ENCODE peak calls at places on chromosomes 12 and 14, in nine cellular contexts. D is GM12878, H is tibial nerve, B is SK-N-SH, G is A549, L is suprapubic skin, F is ovary, E is HepG2, P is sigmoid colon. S is an unnamed sample.

GRCh38 chr12:89789862-89790261 is 81.2 kb upstream of the ATP2B1 start:
- DNase-seq in D (peak; percentile 43), H (no peak), B (no peak), G (no peak), L (no peak), F (no peak), E (no peak), P (no peak), S (no peak)

GRCh38 chr12:49626169-49626835 is 2.9 kb downstream of the PRPF40B start:
- DNase-seq in D (no peak), H (no peak), B (no peak), G (peak; percentile 22), L (no peak), F (no peak), E (no peak), P (no peak), S (no peak)

GRCh38 chr12:72863671-72864070 is 591.5 kb downstream of the TRHDE start:
- DNase-seq in D (no peak), H (no peak), B (no peak), G (no peak), L (no peak), F (no peak), E (no peak), P (no peak), S (no peak)

GRCh38 chr14:37870170-37870569 is 274.7 kb downstream of the TTC6 start:
- DNase-seq in D (no peak), H (no peak), B (no peak), G (no peak), L (no peak), F (no peak), E (no peak), P (no peak), S (no peak)

GRCh38 chr14:66403183-66403582 is 83.0 kb upstream of the CCDC196 start:
- DNase-seq in D (no peak), H (no peak), B (no peak), G (peak; percentile 13), L (no peak), F (no peak), E (peak; percentile 40), P (no peak), S (no peak)

GRCh38 chr14:100350283-100350926 is 27.3 kb downstream of the SLC25A47 start:
- DNase-seq in D (no peak), H (no peak), B (no peak), G (no peak), L (no peak), F (no peak), E (no peak), P (no peak), S (no peak)

GRCh38 chr14:71169861-71170260 is 262.6 kb downstream of the PCNX1 start:
- DNase-seq in D (no peak), H (no peak), B (no peak), G (no peak), L (no peak), F (no peak), E (no peak), P (no peak), S (no peak)

GRCh38 chr12:27285395-27285794 is 41.3 kb downstream of the STK38L start:
- DNase-seq in D (no peak), H (no peak), B (no peak), G (no peak), L (no peak), F (no peak), E (no peak), P (no peak), S (no peak)

GRCh38 chr12:2853626-2854025 is 3.2 kb downstream of the TEX52 start:
- DNase-seq in D (no peak), H (peak; percentile 82), B (peak; percentile 93), G (peak; percentile 92), L (peak; percentile 83), F (peak; percentile 88), E (peak; percentile 48), P (peak; percentile 92), S (peak; percentile 80)

GRCh38 chr14:103078420-103078749 is 5.6 kb upstream of the LBHD2 start:
- DNase-seq in D (peak; percentile 48), H (peak; percentile 76), B (peak; percentile 86), G (peak; percentile 86), L (peak; percentile 87), F (peak; percentile 78), E (peak; percentile 73), P (peak; percentile 92), S (peak; percentile 90)

DNA sequence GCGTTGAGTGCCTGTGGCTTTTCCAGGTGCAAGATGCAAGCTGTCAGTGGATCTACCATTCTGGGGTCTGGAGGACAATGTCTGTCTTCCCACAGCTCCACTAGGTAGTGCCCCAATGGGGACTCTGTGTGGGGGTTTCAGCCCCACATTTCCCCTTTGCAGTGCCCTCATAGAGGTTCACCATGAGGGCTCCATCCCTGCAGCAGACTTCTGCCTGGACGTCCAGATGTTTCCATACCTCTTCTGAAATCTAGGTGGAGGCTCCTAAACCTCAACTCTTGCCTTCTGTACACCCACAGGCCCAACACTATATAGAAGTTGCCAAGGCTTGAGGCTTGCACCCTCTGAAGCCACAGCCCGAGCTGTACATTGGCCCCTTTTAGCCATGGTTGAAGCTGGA is 52.9 kb downstream of the PRKCH start:
- DNase-seq in D (no peak), H (no peak), B (no peak), G (no peak), L (no peak), F (no peak), E (no peak), P (no peak), S (no peak)
- H3K4me1 ChIP-seq in D (peaks cover 35% of the 10 kb centered on the region), H (no peaks in the 10 kb centered on the region), B (no peaks in the 10 kb centered on the region), G (no peaks in the 10 kb centered on the region), L (no peaks in the 10 kb centered on the region), F (no peaks in the 10 kb centered on the region), E (no peaks in the 10 kb centered on the region), P (no peaks in the 10 kb centered on the region), S (no peaks in the 10 kb centered on the region)

GRCh38 chr14:24299255-24300191 is at the start of the genes DHRS1 and NOP9:
- DNase-seq in D (peak; percentile 65), H (peak; percentile 94), B (peak; percentile 97), G (peak; percentile 87), L (peak; percentile 96), F (peak; percentile 95), E (peak; percentile 93), P (peak; percentile 96), S (peak; percentile 96)

GRCh38 chr14:24296341-24297157 is 3.0 kb downstream of the DHRS1 start:
- DNase-seq in D (peak; percentile 82), H (peak; percentile 67), B (peak; percentile 77), G (peak; percentile 87), L (peak; percentile 77), F (peak; percentile 39), E (peak; percentile 90), P (peak; percentile 73), S (peak; percentile 63)

GRCh38 chr14:24298892-24299254 is 707 bp downstream of the DHRS1 start:
- DNase-seq in D (no peak), H (no peak), B (no peak), G (peak; percentile 60), L (no peak), F (no peak), E (peak; percentile 82), P (no peak), S (no peak)

GRCh38 chr14:24300326-24300980 is 803 bp downstream of the NOP9 start:
- DNase-seq in D (no peak), H (no peak), B (no peak), G (no peak), L (no peak), F (no peak), E (no peak), P (no peak), S (no peak)

DNA sequence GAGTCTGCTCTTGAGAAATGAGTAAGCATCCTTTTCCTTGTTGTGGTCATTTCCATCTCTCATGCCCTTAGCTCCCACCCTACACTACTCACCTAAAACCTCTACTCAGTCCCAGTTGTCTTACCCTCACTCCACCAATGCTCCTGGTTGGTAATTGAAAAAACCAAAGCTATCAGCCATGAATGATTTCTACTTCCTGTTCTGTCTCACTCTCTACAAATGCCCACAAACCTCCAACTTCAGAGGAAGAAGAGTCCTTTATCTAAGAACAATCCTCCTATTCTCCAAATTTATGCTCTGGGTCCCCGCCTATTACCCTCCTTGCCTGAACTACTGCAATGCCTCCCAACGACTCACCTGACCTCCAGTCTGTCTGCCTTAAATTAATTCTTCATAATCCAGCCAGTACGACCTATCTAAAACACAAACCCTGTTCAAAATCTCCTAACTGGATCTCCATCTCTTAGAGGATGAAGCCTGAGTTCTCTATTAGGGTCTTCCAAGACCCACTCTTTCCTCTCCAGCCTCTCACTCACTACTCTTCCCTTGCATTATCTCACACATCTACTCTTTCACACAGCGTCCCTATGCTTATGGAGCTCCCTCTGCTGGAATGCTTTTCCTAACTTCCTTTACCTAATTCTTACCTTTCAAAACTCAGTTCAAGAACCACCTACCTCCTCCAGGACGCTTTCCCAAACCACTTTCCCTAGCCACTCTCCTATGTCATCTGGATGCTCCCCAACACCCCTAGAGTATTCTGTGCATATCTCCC is 2.2 kb downstream of the DHRS1 start:
- DNase-seq in D (no peak), H (no peak), B (peak; percentile 43), G (peak; percentile 62), L (no peak), F (no peak), E (peak; percentile 87), P (no peak), S (no peak)
- H3K27ac ChIP-seq in D (peak overlapping the region; percentile 27), H (no peak overlapping the region), B (no peak overlapping the region), G (no peak overlapping the region), L (no peak overlapping the region), F (no peak overlapping the region), E (peak overlapping the region; percentile 5), P (no peak overlapping the region), S (peak overlapping the region; percentile 12)

DNA sequence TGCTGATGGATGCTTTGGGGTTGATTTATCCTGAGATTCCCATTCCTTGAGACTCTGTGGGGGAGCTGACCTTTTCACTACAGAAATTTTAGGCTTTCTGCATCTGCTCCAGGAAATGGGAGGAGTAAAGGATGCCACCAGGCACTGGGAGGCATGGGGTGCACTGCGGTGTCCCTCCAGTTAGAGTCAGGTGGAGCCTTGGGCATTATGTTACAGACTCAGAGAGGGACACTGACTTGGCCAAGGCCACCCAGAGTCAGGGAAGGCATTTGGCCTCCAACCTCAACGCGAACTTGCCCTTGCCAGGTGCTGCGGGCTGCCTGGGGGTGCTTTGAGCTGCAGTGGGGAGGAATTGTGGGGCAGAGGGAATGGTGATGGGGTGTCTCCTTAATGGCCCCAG is 58.0 kb upstream of the TBX3 start:
- DNase-seq in D (no peak), H (no peak), B (no peak), G (no peak), L (no peak), F (no peak), E (no peak), P (no peak), S (no peak)
- TF ChIP-seq EP300 in D (no peak), H (no peak), B (no peak), G (no peak), L (no peak), F (no peak), E (no peak), P (no peak), S (no peak)

DNA sequence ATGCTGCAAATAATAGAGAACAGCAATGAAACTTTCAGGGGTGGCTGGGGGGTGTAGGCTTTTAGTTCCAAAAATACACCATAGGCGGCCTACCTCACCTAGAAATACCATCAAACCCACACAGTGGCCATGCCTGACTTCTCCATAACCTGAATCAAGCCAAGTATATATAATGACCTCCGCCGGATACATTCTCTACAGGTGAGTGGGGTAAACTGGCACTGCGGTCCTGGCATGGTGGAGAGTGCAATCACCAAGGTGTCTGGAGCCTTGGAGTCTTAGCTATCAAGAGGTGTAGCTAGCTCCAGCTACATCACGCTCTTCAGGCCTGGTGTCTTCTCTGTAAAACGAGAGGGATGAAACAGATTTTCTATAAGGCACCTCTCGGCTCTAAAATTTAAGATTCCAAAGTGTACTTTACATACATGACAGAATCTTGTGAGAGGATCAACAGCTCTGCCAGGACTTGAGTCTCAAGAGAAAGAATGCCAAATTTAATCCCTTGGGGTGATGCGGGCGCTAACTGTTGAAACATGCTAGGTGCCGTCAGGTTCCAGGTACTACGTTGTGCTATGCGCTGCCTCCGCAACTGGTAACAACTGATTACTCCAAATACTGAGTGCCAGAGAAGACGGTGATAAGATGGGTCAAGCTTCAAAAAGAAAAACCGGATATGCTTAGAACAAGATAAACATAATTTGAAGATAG is 1.0 kb downstream of the ZBTB25 start:
- DNase-seq in D (no peak), H (no peak), B (no peak), G (no peak), L (peak; percentile 74), F (no peak), E (no peak), P (peak; percentile 69), S (peak; percentile 43)
- H3K4me1 ChIP-seq in D (peaks cover 3% of the 10 kb centered on the region), H (no peaks in the 10 kb centered on the region), B (peaks cover 34% of the 10 kb centered on the region), G (peaks cover 45% of the 10 kb centered on the region), L (peaks cover 51% of the 10 kb centered on the region), F (peaks cover 10% of the 10 kb centered on the region), E (peaks cover 51% of the 10 kb centered on the region), P (peaks cover 51% of the 10 kb centered on the region), S (peaks cover 43% of the 10 kb centered on the region)